ENCODE peak calls at places on chromosome X, in seven cellular contexts. K is stimulated activated effector memory CD8-positive, alpha-beta T cell treated with anti-CD3 and anti-CD28 coated beads, Interleukin-12 subunit alpha, Interleukin-12 subunit beta, amount 100 ng/mL, for 72 hours; S is upper lobe of right lung; F is Panc1; N is natural killer cell; P is activated CD8-positive, alpha-beta memory T cell treated with anti-CD3 and anti-CD28 coated beads, Interleukin-2, amount 10 ng/mL, durations not matched to agents 7 days and 5 days; J is CD4-positive, CD25-positive, alpha-beta regulatory T cell. R is an unnamed sample.

GRCh38 chrX:115499112-115499805 is 61.7 kb upstream of the PLS3 start:
- ATAC-seq in J (no peak), F (no peak), N (no peak), S (peak), P (no peak), K (no peak), R (no peak)

GRCh38 chrX:118220509-118220908 is 103.9 kb upstream of the KLHL13 start:
- ATAC-seq in N (no peak), K (no peak), J (no peak), F (no peak), P (no peak), S (no peak), R (peak)

GRCh38 chrX:47206316-47206715 is 12.2 kb upstream of the CDK16 start:
- ATAC-seq in K (no peak), P (no peak), S (no peak), J (no peak), F (no peak), N (no peak), R (no peak)

GRCh38 chrX:110341189-110342035 is 17.2 kb upstream of the RTL9 start:
- ATAC-seq in S (no peak), P (peak), K (peak), F (no peak), N (no peak), J (no peak), R (no peak)

GRCh38 chrX:645024-645376 is 14.4 kb downstream of the SHOX start:
- ATAC-seq in N (no peak), P (no peak), S (no peak), K (no peak), F (no peak), J (no peak), R (no peak)

GRCh38 chrX:49247346-49247745 is 12.1 kb downstream of the CCDC22 start:
- ATAC-seq in P (no peak), J (no peak), K (no peak), N (no peak), F (no peak), S (no peak), R (no peak)

GRCh38 chrX:108001218-108001814 is 19.1 kb upstream of the TEX13B start:
- ATAC-seq in N (no peak), F (peak), P (peak), K (peak), J (peak), S (peak), R (peak)

GRCh38 chrX:24259544-24260240 is 54.2 kb downstream of the SUPT20HL2 start:
- ATAC-seq in J (no peak), K (no peak), F (no peak), N (no peak), P (no peak), S (peak), R (peak)

GRCh38 chrX:125544856-125545255 is 225.2 kb downstream of the TEX13C start:
- ATAC-seq in K (no peak), S (no peak), F (no peak), P (no peak), N (no peak), J (no peak), R (peak)

GRCh38 chrX:8504451-8504850 is 39.8 kb downstream of the VCX3B start:
- ATAC-seq in N (no peak), F (no peak), S (no peak), J (no peak), K (no peak), P (no peak), R (no peak)

GRCh38 chrX:137040113-137040794 is 6.5 kb upstream of the GPR101 start:
- ATAC-seq in S (no peak), K (no peak), P (no peak), J (no peak), N (no peak), F (no peak), R (no peak)

GRCh38 chrX:20060961-20061868 is 55.5 kb downstream of the MAP7D2 start:
- ATAC-seq in K (peak), J (peak), N (no peak), S (no peak), F (no peak), P (no peak), R (no peak)

GRCh38 chrX:153580700-153581386 is 18.1 kb downstream of the CCNQ start:
- ATAC-seq in S (no peak), J (no peak), F (no peak), P (no peak), K (no peak), N (no peak), R (no peak)

GRCh38 chrX:12894074-12894691 is 12.2 kb upstream of the TLR8 start:
- ATAC-seq in S (peak), K (peak), F (no peak), P (peak), N (peak), J (peak), R (no peak)

GRCh38 chrX:19642517-19643109 is 127.3 kb upstream of the MAP3K15 start:
- ATAC-seq in N (peak), K (peak), S (no peak), F (no peak), P (peak), J (no peak), R (no peak)

GRCh38 chrX:84099120-84099519 is 88.9 kb downstream of the RPS6KA6 start:
- ATAC-seq in N (no peak), K (no peak), P (no peak), F (no peak), J (no peak), S (no peak), R (no peak)

GRCh38 chrX:150062292-150063137 is 124.2 kb upstream of the EOLA2 start:
- ATAC-seq in K (no peak), P (no peak), F (no peak), J (no peak), S (peak), N (no peak), R (peak)

GRCh38 chrX:21779095-21779494 is 21.2 kb upstream of the SMPX start:
- ATAC-seq in N (no peak), J (no peak), S (no peak), P (no peak), F (no peak), K (no peak), R (no peak)

GRCh38 chrX:118523920-118524319 is 28.3 kb downstream of the DOCK11 start:
- ATAC-seq in P (peak), F (no peak), J (peak), S (no peak), K (peak), N (peak), R (no peak)

GRCh38 chrX:41047878-41048534 is 37.2 kb upstream of the USP9X start:
- ATAC-seq in N (no peak), S (no peak), K (no peak), J (no peak), P (no peak), F (no peak), R (no peak)

GRCh38 chrX:55008571-55009358 is 8.6 kb downstream of the APEX2 start:
- ATAC-seq in K (no peak), F (peak), S (peak), P (peak), J (no peak), N (no peak), R (peak)

GRCh38 chrX:124231454-124231853 is 101.0 kb upstream of the TEX13D start:
- ATAC-seq in J (no peak), N (no peak), K (no peak), S (no peak), F (no peak), P (no peak), R (no peak)

GRCh38 chrX:17613979-17614572 is 123.2 kb upstream of the SCML1 start:
- ATAC-seq in J (no peak), F (no peak), K (no peak), S (peak), P (peak), N (no peak), R (no peak)

R was measured in esophagus mucosa.